ENCODE peak calls at places on chromosomes 2 and 18, in seven cellular contexts. One of them, this sample, is unnamed.

GRCh38 chr2:98759827-98760625 is 29.1 kb upstream of the MGAT4A start:
- DNase-seq in naive B cell: no peak
- DNase-seq in AG08396: no peak
- DNase-seq in AG08395: no peak
- DNase-seq in A549: no peak
- DNase-seq in myocyte: no peak
- DNase-seq in activated naive CD4-positive, alpha-beta T cell treated with Interleukin-2 at 50 U/mL for 16 hours: no peak
- DNase-seq in this sample: no peak

GRCh38 chr18:13232060-13232917 is 13.7 kb downstream of the LDLRAD4 start:
- DNase-seq in naive B cell: no peak
- DNase-seq in AG08396: no peak
- DNase-seq in AG08395: no peak
- DNase-seq in A549: no peak
- DNase-seq in myocyte: no peak
- DNase-seq in activated naive CD4-positive, alpha-beta T cell treated with Interleukin-2 at 50 U/mL for 16 hours: no peak
- DNase-seq in this sample: no peak

GRCh38 chr2:429575-430254 is 141.8 kb upstream of the ALKAL2 start:
- DNase-seq in naive B cell: no peak
- DNase-seq in AG08396: no peak
- DNase-seq in AG08395: no peak
- DNase-seq in A549: no peak
- DNase-seq in myocyte: no peak
- DNase-seq in activated naive CD4-positive, alpha-beta T cell treated with Interleukin-2 at 50 U/mL for 16 hours: no peak
- DNase-seq in this sample: no peak

GRCh38 chr2:54945401-54946219 is 104.6 kb downstream of the RTN4 start:
- DNase-seq in naive B cell: no peak
- DNase-seq in AG08396: peak
- DNase-seq in AG08395: peak
- DNase-seq in A549: no peak
- DNase-seq in myocyte: peak
- DNase-seq in activated naive CD4-positive, alpha-beta T cell treated with Interleukin-2 at 50 U/mL for 16 hours: no peak
- DNase-seq in this sample: peak

GRCh38 chr2:25252291-25253152 is 84.1 kb upstream of the POMC start:
- DNase-seq in naive B cell: peak
- DNase-seq in AG08396: peak
- DNase-seq in AG08395: peak
- DNase-seq in A549: peak
- DNase-seq in myocyte: peak
- DNase-seq in activated naive CD4-positive, alpha-beta T cell treated with Interleukin-2 at 50 U/mL for 16 hours: peak
- DNase-seq in this sample: peak

GRCh38 chr2:11446733-11447248 is 19.2 kb downstream of the E2F6 start:
- DNase-seq in naive B cell: peak
- DNase-seq in AG08396: peak
- DNase-seq in AG08395: peak
- DNase-seq in A549: peak
- DNase-seq in myocyte: peak
- DNase-seq in activated naive CD4-positive, alpha-beta T cell treated with Interleukin-2 at 50 U/mL for 16 hours: peak
- DNase-seq in this sample: no peak

GRCh38 chr2:185787530-185788145 is 49.0 kb downstream of the FSIP2 start:
- DNase-seq in naive B cell: no peak
- DNase-seq in AG08396: peak
- DNase-seq in AG08395: peak
- DNase-seq in A549: no peak
- DNase-seq in myocyte: peak
- DNase-seq in activated naive CD4-positive, alpha-beta T cell treated with Interleukin-2 at 50 U/mL for 16 hours: no peak
- DNase-seq in this sample: no peak

GRCh38 chr2:239807568-239807967 is 217.6 kb downstream of the NDUFA10 start:
- DNase-seq in naive B cell: no peak
- DNase-seq in AG08396: no peak
- DNase-seq in AG08395: no peak
- DNase-seq in A549: no peak
- DNase-seq in myocyte: no peak
- DNase-seq in activated naive CD4-positive, alpha-beta T cell treated with Interleukin-2 at 50 U/mL for 16 hours: no peak
- DNase-seq in this sample: no peak

GRCh38 chr2:25561136-25561850 is 112.1 kb downstream of the DTNB start:
- DNase-seq in naive B cell: no peak
- DNase-seq in AG08396: no peak
- DNase-seq in AG08395: no peak
- DNase-seq in A549: no peak
- DNase-seq in myocyte: no peak
- DNase-seq in activated naive CD4-positive, alpha-beta T cell treated with Interleukin-2 at 50 U/mL for 16 hours: peak
- DNase-seq in this sample: no peak

GRCh38 chr2:207720517-207721187 is 9.2 kb downstream of the CCNYL1 start:
- DNase-seq in naive B cell: no peak
- DNase-seq in AG08396: no peak
- DNase-seq in AG08395: no peak
- DNase-seq in A549: no peak
- DNase-seq in myocyte: no peak
- DNase-seq in activated naive CD4-positive, alpha-beta T cell treated with Interleukin-2 at 50 U/mL for 16 hours: no peak
- DNase-seq in this sample: no peak

GRCh38 chr2:64910972-64911433 is 78.2 kb upstream of the SLC1A4 start:
- DNase-seq in naive B cell: no peak
- DNase-seq in AG08396: no peak
- DNase-seq in AG08395: no peak
- DNase-seq in A549: no peak
- DNase-seq in myocyte: no peak
- DNase-seq in activated naive CD4-positive, alpha-beta T cell treated with Interleukin-2 at 50 U/mL for 16 hours: no peak
- DNase-seq in this sample: no peak

GRCh38 chr2:62287895-62288589 is 92.1 kb downstream of the B3GNT2 start:
- DNase-seq in naive B cell: no peak
- DNase-seq in AG08396: peak
- DNase-seq in AG08395: peak
- DNase-seq in A549: no peak
- DNase-seq in myocyte: peak
- DNase-seq in activated naive CD4-positive, alpha-beta T cell treated with Interleukin-2 at 50 U/mL for 16 hours: peak
- DNase-seq in this sample: peak

GRCh38 chr2:54895735-54896134 is 154.5 kb downstream of the RTN4 start:
- DNase-seq in naive B cell: no peak
- DNase-seq in AG08396: no peak
- DNase-seq in AG08395: no peak
- DNase-seq in A549: no peak
- DNase-seq in myocyte: no peak
- DNase-seq in activated naive CD4-positive, alpha-beta T cell treated with Interleukin-2 at 50 U/mL for 16 hours: no peak
- DNase-seq in this sample: no peak